ENCODE peak calls at places on chromosomes 13 and 19, in seven cellular contexts. O, I, Z, P, F, X and A are unnamed samples.

GRCh38 chr13:52348983-52349780 is 56.8 kb downstream of the THSD1 start:
- DNase-seq in Z (no peak), F (peak; percentile 75), P (no peak), I (no peak), X (peak; percentile 92), O (no peak), A (peak; percentile 23)

GRCh38 chr13:31038834-31039552 is 106.5 kb downstream of the TEX26 start:
- DNase-seq in P (no peak), X (peak; percentile 16), I (no peak), Z (no peak), O (no peak), F (peak; percentile 13), A (no peak)

GRCh38 chr13:35833571-35834305 is 297.4 kb downstream of the DCLK1 start:
- DNase-seq in I (no peak), O (no peak), Z (no peak), P (no peak), F (no peak), X (no peak), A (no peak)

GRCh38 chr13:19864018-19864338 is 529 bp upstream of the ZMYM5 start:
- DNase-seq in Z (peak; percentile 85), P (peak; percentile 92), I (peak; percentile 48), X (peak; percentile 78), F (peak; percentile 66), O (peak; percentile 76), A (no peak)

GRCh38 chr19:15161028-15161984 is 39.5 kb downstream of the NOTCH3 start:
- DNase-seq in P (no peak), F (peak; percentile 35), O (no peak), Z (no peak), X (peak; percentile 59), I (no peak), A (peak; percentile 32)

GRCh38 chr19:9961103-9961502 is 24.8 kb upstream of the OLFM2 start:
- DNase-seq in X (no peak), Z (no peak), O (no peak), I (no peak), F (no peak), P (no peak), A (no peak)

GRCh38 chr19:57803265-57803593 is 11.5 kb downstream of the ZNF552 start:
- DNase-seq in I (no peak), P (no peak), O (no peak), F (no peak), X (no peak), Z (no peak), A (no peak)

GRCh38 chr19:2648099-2648498 is 54.4 kb downstream of the GNG7 start:
- DNase-seq in O (no peak), I (no peak), Z (no peak), F (no peak), X (no peak), P (no peak), A (no peak)

GRCh38 chr13:40672310-40673060 is 6.0 kb upstream of the FOXO1 start:
- DNase-seq in P (no peak), F (peak; percentile 83), I (no peak), Z (no peak), O (no peak), X (peak; percentile 69), A (peak; percentile 51)

GRCh38 chr19:33368074-33368864 is 5.2 kb upstream of the CEBPG start:
- DNase-seq in O (no peak), F (no peak), I (no peak), P (no peak), X (peak; percentile 76), Z (no peak), A (no peak)

GRCh38 chr13:49585220-49586157 is at the start of gene RCBTB1:
- DNase-seq in P (peak; percentile 86), F (peak; percentile 79), X (peak; percentile 87), O (peak; percentile 69), Z (peak; percentile 88), I (peak; percentile 33), A (peak; percentile 23)

GRCh38 chr19:16367269-16367683 is 42.6 kb downstream of the KLF2 start:
- DNase-seq in O (no peak), P (no peak), X (no peak), Z (no peak), F (no peak), I (no peak), A (no peak)